ENCODE peak calls at places on chromosomes 12 and 14, in eight cellular contexts. H is cardiac muscle cell, A is left ventricle myocardium inferior, S is heart right ventricle, J is PC-3, U is lower lobe of right lung, Q is ovary, D is tibial artery. K is an unnamed sample.

GRCh38 chr12:59891180-59891579 is 295.4 kb downstream of the SLC16A7 start:
- DNase-seq in S (no peak), H (no peak), A (no peak), U (no peak), D (no peak), J (no peak), Q (no peak), K (no peak)

GRCh38 chr14:69750495-69750894 is 16.4 kb upstream of the SRSF5 start:
- DNase-seq in A (no peak), U (no peak), H (no peak), J (no peak), Q (no peak), D (no peak), S (no peak), K (no peak)

GRCh38 chr12:3681595-3681921 is 71.4 kb downstream of the CRACR2A start:
- DNase-seq in U (no peak), Q (no peak), H (no peak), D (no peak), S (no peak), J (no peak), A (no peak), K (no peak)

GRCh38 chr12:75862692-75863471 is 168.7 kb downstream of the PHLDA1 start:
- DNase-seq in H (no peak), D (no peak), U (no peak), J (peak; percentile 97), S (no peak), A (no peak), Q (no peak), K (no peak)

GRCh38 chr14:83096092-83096491 is 1562.4 kb upstream of the SEL1L start:
- DNase-seq in U (no peak), A (no peak), D (no peak), Q (no peak), H (no peak), S (no peak), J (no peak), K (peak; percentile 16)

GRCh38 chr12:112904571-112904970 is 2.2 kb upstream of the OAS1 start:
- DNase-seq in A (no peak), J (peak; percentile 73), H (no peak), D (no peak), S (no peak), U (no peak), Q (no peak), K (no peak)

GRCh38 chr14:50452979-50453705 is 56.5 kb upstream of the CDKL1 start:
- DNase-seq in H (no peak), S (no peak), U (no peak), D (no peak), Q (no peak), J (peak; percentile 80), A (no peak), K (peak; percentile 59)

GRCh38 chr12:76446090-76446489 is 97.9 kb upstream of the BBS10 start:
- DNase-seq in S (no peak), U (no peak), H (no peak), D (no peak), Q (no peak), A (no peak), J (no peak), K (no peak)

DNA sequence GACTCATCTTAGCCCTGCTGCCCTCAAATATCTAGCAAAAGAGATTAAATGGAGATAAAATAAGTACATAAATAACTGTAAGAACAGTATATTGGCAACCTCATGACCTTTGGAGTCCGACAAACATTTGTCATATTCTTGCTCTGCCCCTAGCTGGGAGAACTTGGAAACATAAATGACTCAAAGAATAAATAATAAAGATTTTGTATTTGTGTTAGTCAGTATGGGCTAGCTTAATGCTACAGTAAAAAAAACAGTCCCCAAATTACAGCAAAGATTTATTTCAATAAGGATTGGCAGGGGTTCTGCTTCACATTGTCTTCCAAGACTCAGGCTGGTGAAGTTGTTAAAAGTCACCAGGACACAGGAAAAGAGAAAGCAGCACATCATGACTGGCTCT is 220.7 kb downstream of the EGLN3 start:
- DNase-seq in Q (no peak), A (no peak), D (no peak), H (no peak), S (no peak), J (peak; percentile 85), U (no peak), K (no peak)
- H3K27me3 ChIP-seq in Q (no peaks in the 10 kb centered on the region), A (no peaks in the 10 kb centered on the region), D (no peaks in the 10 kb centered on the region), H (no peaks in the 10 kb centered on the region), S (no peaks in the 10 kb centered on the region), J (no peaks in the 10 kb centered on the region), U (no peaks in the 10 kb centered on the region), K (no peaks in the 10 kb centered on the region)

GRCh38 chr12:45281994-45282393 is 66.1 kb downstream of the ANO6 start:
- DNase-seq in J (no peak), H (no peak), U (no peak), A (no peak), S (no peak), Q (no peak), D (no peak), K (no peak)

GRCh38 chr12:45286621-45287020 is 70.7 kb downstream of the ANO6 start:
- DNase-seq in U (no peak), A (no peak), H (no peak), Q (no peak), S (no peak), D (no peak), J (no peak), K (no peak)

GRCh38 chr12:45282411-45282810 is 66.5 kb downstream of the ANO6 start:
- DNase-seq in A (no peak), S (no peak), U (no peak), J (no peak), H (no peak), Q (no peak), D (no peak), K (no peak)

GRCh38 chr12:45285717-45286116 is 69.8 kb downstream of the ANO6 start:
- DNase-seq in Q (no peak), J (no peak), A (no peak), U (no peak), S (no peak), D (no peak), H (no peak), K (no peak)

GRCh38 chr12:45284096-45284901 is 68.4 kb downstream of the ANO6 start:
- DNase-seq in D (no peak), Q (no peak), A (no peak), S (no peak), H (peak; percentile 46), J (peak; percentile 81), U (no peak), K (peak; percentile 61)
- TF ChIP-seq CTCF in D (no peak), Q (no peak), A (no peak), S (no peak), H (peak; percentile 20), J (no peak), U (no peak), K (peak; percentile 47)

GRCh38 chr14:45786266-45786665 is 533.3 kb upstream of the MIS18BP1 start:
- DNase-seq in Q (no peak), J (no peak), A (no peak), H (no peak), D (no peak), S (no peak), U (no peak), K (no peak)
- H3K9me3 ChIP-seq in Q (no peaks in the 10 kb centered on the region), J (peaks cover 6% of the 10 kb centered on the region), A (peaks cover 78% of the 10 kb centered on the region), H (no peaks in the 10 kb centered on the region), D (peaks cover 32% of the 10 kb centered on the region), S (no peaks in the 10 kb centered on the region), U (peaks cover 24% of the 10 kb centered on the region), K (peaks cover 9% of the 10 kb centered on the region)

GRCh38 chr14:100585448-100586152 is 1.6 kb downstream of the BEGAIN start:
- DNase-seq in H (no peak), A (peak; percentile 6), U (peak; percentile 40), J (no peak), S (no peak), Q (no peak), D (peak; percentile 12), K (no peak)
- H3K27me3 ChIP-seq in H (peaks cover 64% of the 10 kb centered on the region), A (peaks cover 63% of the 10 kb centered on the region), U (peaks cover 44% of the 10 kb centered on the region), J (no peaks in the 10 kb centered on the region), S (peaks cover 39% of the 10 kb centered on the region), Q (no peaks in the 10 kb centered on the region), D (no peaks in the 10 kb centered on the region), K (peaks cover 30% of the 10 kb centered on the region)

DNA sequence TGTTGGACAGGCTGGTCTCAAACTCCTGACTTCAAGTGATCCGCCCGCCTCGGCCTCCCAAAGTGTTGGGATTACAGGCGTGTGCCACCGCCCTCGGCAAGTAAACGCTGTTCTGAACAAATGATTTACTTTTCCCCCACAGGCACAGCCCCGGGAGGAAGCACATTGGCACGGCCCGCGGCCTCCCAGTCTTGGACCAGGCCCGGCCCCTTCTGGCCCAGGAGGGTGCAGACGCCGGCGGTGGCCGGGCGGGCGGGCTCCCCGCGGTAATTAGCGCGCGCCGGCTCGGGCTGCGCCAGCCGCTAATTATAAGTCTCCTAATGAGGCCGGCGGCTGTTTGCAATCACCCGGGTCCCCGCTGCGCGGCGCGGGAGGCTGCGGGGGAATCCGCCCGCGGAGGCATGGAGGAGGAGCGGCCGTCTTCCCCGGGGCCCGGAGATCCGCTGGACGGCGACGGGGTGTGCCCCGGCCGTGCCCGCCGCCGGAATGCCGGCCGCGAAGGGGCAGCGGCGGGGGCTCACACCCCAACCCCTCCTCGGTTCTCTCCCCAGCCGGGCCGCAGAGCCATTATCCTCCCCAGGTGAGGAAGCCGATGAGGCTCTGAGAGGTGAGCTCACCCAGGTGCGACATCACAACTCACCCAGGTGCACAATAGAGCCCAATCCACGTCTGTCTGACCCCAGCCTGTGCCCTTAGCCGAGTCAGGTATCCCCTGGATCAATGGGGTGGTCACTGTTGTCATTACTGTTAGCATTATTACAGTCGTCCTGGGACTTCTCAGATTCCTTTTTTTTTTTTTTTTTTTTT is 3.3 kb upstream of the POP5 start:
- DNase-seq in U (peak; percentile 65), Q (peak; percentile 21), D (peak; percentile 75), S (peak; percentile 61), J (peak; percentile 77), A (peak; percentile 45), H (peak; percentile 59), K (no peak)
- TF ChIP-seq CTCF in U (peak; percentile 40), Q (no peak), D (peak; percentile 20), S (peak; percentile 11), J (no peak), A (peak; percentile 60), H (peak; percentile 31), K (peak; percentile 36)

DNA sequence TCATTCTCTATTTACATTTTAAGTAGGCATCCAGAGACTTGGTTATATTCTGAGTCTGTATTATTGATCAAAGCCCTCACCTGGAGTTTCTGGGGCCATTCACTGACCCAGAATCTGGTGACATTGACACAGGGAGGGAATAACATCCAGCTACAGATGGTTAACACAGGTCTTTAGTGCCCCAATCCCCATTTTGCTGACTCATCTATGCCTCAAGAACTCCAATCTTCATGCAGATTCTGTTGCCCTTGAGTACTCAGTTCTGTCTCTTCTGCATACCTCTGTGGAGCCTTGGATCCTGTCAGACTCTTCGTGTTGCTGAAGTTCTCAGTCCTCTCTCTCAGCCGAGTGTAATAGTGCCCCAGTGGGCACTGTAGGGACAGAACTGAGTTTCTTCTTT is 208.9 kb downstream of the RGS6 start:
- DNase-seq in H (no peak), Q (no peak), U (no peak), A (no peak), S (no peak), D (no peak), J (no peak), K (no peak)
- H3K9me3 ChIP-seq in H (no peaks in the 10 kb centered on the region), Q (no peaks in the 10 kb centered on the region), U (no peaks in the 10 kb centered on the region), A (no peaks in the 10 kb centered on the region), S (no peaks in the 10 kb centered on the region), D (no peaks in the 10 kb centered on the region), J (no peaks in the 10 kb centered on the region), K (no peaks in the 10 kb centered on the region)

DNA sequence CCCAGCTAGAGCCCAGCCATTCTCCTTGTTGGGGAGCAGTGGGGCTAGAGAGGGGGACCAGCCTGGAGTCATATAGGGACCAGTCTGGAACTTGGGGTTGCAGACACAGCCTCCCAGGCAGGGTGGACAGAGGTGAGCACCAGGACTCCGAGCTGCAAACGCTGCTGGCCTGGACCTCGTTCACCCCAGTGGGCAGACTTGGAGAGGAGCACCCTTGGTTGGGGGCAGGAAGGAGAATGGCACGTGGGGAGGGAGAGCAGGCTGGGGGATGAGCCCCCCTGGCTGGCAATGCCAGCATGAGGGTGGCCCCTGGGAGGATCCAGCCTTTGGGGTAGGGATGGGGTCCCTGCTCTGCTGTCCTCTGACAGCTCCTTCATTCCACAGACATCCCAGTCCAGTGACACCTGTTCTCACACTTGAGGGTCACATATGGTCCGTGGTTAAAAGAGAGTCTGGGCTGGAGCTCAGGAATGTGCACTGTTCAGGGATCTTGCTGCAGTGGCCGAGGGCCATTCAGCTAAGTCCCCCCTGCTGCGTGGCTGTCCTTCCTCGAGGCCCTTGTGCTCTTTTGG is 2.8 kb downstream of the LBHD2 start:
- DNase-seq in A (no peak), J (no peak), Q (no peak), S (peak; percentile 9), D (no peak), H (no peak), U (peak; percentile 41), K (no peak)
- H3K27me3 ChIP-seq in A (peaks cover 80% of the 10 kb centered on the region), J (no peaks in the 10 kb centered on the region), Q (no peaks in the 10 kb centered on the region), S (peaks cover 46% of the 10 kb centered on the region), D (no peaks in the 10 kb centered on the region), H (peaks cover 48% of the 10 kb centered on the region), U (peaks cover 33% of the 10 kb centered on the region), K (peaks cover 30% of the 10 kb centered on the region)